ENCODE peak calls at places on chromosome 17, in six cellular contexts. P is RWPE1, J is NB4, U is fibroblast of mammary gland, O is endothelial cell, G is ascending aorta. A is an unnamed sample.

GRCh38 chr17:63847525-63848249 is 5.2 kb upstream of the SMARCD2 start:
- DNase-seq in P (no peak), J (no peak), U (no peak), O (no peak), G (no peak), A (no peak)

GRCh38 chr17:48432820-48433775 is 3.1 kb upstream of the SKAP1 start:
- DNase-seq in P (no peak), J (no peak), U (no peak), O (no peak), G (no peak), A (no peak)

GRCh38 chr17:31582151-31582907 is 190.9 kb downstream of the RAB11FIP4 start:
- DNase-seq in P (no peak), J (peak; percentile 72), U (no peak), O (no peak), G (peak; percentile 51), A (no peak)

GRCh38 chr17:17593222-17593620 is 1.7 kb upstream of the PEMT start:
- DNase-seq in P (no peak), J (no peak), U (no peak), O (no peak), G (no peak), A (no peak)

GRCh38 chr17:18040287-18040858 is 1.2 kb downstream of the GID4 start:
- DNase-seq in P (no peak), J (peak; percentile 24), U (no peak), O (no peak), G (no peak), A (no peak)

GRCh38 chr17:45574376-45574775 is 83.9 kb upstream of the PLEKHM1 start:
- DNase-seq in P (no peak), J (peak; percentile 1), U (peak; percentile 61), O (no peak), G (no peak), A (no peak)

GRCh38 chr17:57876023-57876865 is 26.4 kb upstream of the MRPS23 start:
- DNase-seq in P (no peak), J (no peak), U (no peak), O (no peak), G (no peak), A (no peak)

GRCh38 chr17:7204335-7204734 is 15.3 kb downstream of the DLG4 start:
- DNase-seq in P (no peak), J (no peak), U (no peak), O (no peak), G (no peak), A (no peak)

GRCh38 chr17:82198092-82198491 is 14.6 kb downstream of the CCDC57 start:
- DNase-seq in P (no peak), J (no peak), U (no peak), O (no peak), G (no peak), A (no peak)

GRCh38 chr17:68292689-68293040 is 1.4 kb downstream of the ARSG start:
- DNase-seq in P (no peak), J (no peak), U (no peak), O (no peak), G (no peak), A (no peak)
- TF ChIP-seq CTCF in P (no peak), J (no peak), U (no peak), O (no peak), G (no peak), A (no peak)

DNA sequence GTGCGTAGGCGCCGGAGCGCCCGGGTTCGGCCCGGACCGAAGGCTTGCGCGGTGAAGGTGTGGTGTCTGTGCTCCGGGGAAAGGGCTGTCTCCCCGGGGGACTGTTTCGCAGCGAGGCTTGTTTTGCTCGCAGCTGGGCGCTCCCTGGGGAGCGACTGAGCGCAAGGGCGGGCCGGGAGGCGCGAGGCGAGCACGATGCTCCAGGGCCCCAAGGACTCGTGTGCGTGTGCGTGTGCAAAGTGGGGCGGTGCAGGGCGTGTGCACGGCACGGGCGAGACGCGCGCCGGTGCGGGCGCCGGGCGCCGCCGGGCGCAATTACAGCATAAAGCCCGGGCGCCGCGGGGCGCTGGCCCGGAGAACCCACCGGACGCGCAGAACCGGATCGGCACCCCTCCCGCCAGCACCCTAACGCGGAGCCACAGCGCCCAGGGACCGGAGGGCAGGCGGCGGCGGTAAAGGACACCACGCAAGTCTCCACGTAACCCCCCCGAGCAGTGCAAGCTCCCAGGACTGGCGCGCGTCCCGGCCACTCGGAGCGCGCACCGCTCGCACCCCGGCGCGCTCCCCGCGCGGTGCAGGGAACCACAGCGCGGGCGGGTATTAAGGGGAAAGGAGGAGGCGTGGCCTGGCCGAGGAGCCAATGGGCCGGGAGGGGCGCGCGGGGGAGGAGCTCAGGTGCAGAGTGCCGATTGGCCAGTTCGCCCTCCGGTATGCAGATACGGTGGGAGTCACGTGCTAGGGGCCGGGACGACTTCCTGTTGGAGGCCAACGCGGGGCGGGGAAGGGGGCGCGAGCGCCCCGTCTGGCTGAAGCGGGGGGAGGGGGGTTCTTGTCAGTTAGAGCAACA is at the start of gene TNRC6C:
- DNase-seq in P (peak; percentile 99), J (peak; percentile 98), U (peak; percentile 97), O (peak; percentile 99), G (peak; percentile 99), A (peak; percentile 99)
- TF ChIP-seq CTCF in P (peak; percentile 28), J (no peak), U (no peak), O (peak; percentile 19), G (no peak), A (no peak)

DNA sequence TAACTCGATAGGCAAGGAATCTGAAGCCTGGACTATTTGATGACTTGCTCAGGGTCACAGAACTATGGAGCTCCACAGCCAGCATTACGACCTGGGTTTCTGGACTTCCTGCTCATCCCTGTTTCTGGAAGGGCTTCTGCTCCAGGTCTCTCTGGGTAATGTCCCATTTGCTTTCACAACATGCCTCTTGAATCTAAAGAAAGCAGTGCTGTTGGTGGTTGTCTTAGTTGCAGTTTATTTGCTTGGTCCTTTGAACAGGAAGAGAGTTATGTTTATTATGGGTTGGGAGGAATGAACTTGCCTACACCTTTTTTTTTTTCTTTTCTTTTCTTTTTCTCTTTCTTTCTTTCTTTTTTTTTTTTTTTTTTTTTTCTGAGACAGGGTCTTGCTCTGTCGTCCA is 84.8 kb downstream of the PITPNC1 start:
- DNase-seq in P (no peak), J (no peak), U (no peak), O (no peak), G (no peak), A (no peak)
- TF ChIP-seq CTCF in P (no peak), J (no peak), U (no peak), O (no peak), G (no peak), A (no peak)

GRCh38 chr17:79991140-79991923 is 44.3 kb downstream of the TBC1D16 start:
- DNase-seq in P (peak; percentile 91), J (peak; percentile 73), U (peak; percentile 74), O (peak; percentile 79), G (no peak), A (peak; percentile 94)
- TF ChIP-seq CTCF in P (peak; percentile 67), J (peak; percentile 44), U (peak; percentile 48), O (no peak), G (peak; percentile 62), A (peak; percentile 77)

GRCh38 chr17:66915204-66915611 is 49.3 kb upstream of the CACNG4 start:
- DNase-seq in P (peak; percentile 83), J (peak; percentile 24), U (no peak), O (no peak), G (no peak), A (peak; percentile 87)
- TF ChIP-seq CTCF in P (peak; percentile 64), J (peak; percentile 28), U (no peak), O (no peak), G (no peak), A (peak; percentile 61)

GRCh38 chr17:28896884-28897768 is at the start of gene FLOT2:
- DNase-seq in P (peak; percentile 92), J (peak; percentile 81), U (peak; percentile 47), O (peak; percentile 60), G (no peak), A (peak; percentile 61)
- TF ChIP-seq CTCF in P (no peak), J (peak; percentile 20), U (peak; percentile 15), O (peak; percentile 24), G (peak; percentile 5), A (peak; percentile 41)

DNA sequence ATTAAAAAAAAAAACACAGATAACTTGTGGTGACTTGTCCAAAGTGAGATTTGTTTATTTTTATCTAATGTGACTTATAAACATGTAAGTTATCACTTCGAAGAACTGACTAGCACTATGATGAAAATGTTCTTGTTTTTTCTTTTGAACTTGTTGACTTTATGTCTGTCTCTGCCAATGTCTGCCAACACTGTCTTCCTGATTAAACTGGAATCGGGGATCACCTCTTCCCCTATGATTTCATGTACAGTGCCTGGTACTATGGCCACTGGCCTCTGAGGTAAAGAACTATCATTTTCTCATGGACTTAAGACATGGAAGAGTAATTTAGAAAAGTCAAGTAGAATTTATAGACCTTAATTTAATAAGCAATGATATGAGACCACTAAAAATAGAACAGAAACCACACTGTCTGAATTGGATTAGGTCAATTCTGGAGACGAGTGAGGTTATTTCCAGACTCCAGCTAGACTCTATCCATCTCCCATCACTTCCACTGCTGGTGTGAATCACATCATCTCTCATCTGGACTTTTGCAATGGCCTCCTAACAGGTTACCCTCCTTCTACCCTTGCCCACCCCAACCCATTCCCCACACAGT is 8.9 kb downstream of the C17orf78 start:
- DNase-seq in P (no peak), J (no peak), U (no peak), O (no peak), G (no peak), A (no peak)
- TF ChIP-seq CTCF in P (no peak), J (no peak), U (no peak), O (no peak), G (no peak), A (no peak)

GRCh38 chr17:12514596-12514995 is 151.1 kb upstream of the MYOCD start:
- DNase-seq in P (no peak), J (no peak), U (no peak), O (no peak), G (no peak), A (no peak)
- TF ChIP-seq CTCF in P (no peak), J (no peak), U (no peak), O (no peak), G (no peak), A (no peak)

A was measured in Calu3.